ENCODE peak calls at places on chromosomes 13 and 19, in eight cellular contexts. O is endothelial cell; D is NCI-H2171; L is iris pigment epithelial cell; S is mucosa of descending colon; R is dorsolateral prefrontal cortex; B is ELR; P is stimulated activated CD4-positive, alpha-beta T cell treated with anti-CD3 and anti-CD28 coated beads, Interleukin-2, amount 100 ng/mL, for 48 hours. C is an unnamed sample.

GRCh38 chr19:49712397-49712859 is 21.5 kb downstream of the CPT1C start:
- DNase-seq in O (no peak), D (no peak), L (peak), S (peak), R (no peak), B (peak), P (no peak), C (peak)

GRCh38 chr19:4123615-4124568 is at the start of gene MAP2K2:
- DNase-seq in O (peak), D (peak), L (peak), S (peak), R (peak), B (peak), P (peak), C (peak)

GRCh38 chr13:99289674-99290337 is 17.4 kb downstream of the GPR183 start:
- DNase-seq in O (no peak), D (no peak), L (no peak), S (no peak), R (no peak), B (no peak), P (no peak), C (no peak)

GRCh38 chr19:9835507-9835949 is 410 bp downstream of the PIN1 start:
- DNase-seq in O (no peak), D (no peak), L (no peak), S (no peak), R (no peak), B (no peak), P (no peak), C (no peak)

GRCh38 chr19:48510421-48511268 is 990 bp downstream of the LMTK3 start:
- DNase-seq in O (peak), D (peak), L (peak), S (peak), R (peak), B (peak), P (peak), C (peak)

GRCh38 chr13:48431431-48431830 is 18.5 kb upstream of the LPAR6 start:
- DNase-seq in O (no peak), D (no peak), L (peak), S (no peak), R (no peak), B (no peak), P (no peak), C (peak)

GRCh38 chr19:10636304-10636972 is 11.1 kb downstream of the SLC44A2 start:
- DNase-seq in O (no peak), D (no peak), L (no peak), S (no peak), R (no peak), B (no peak), P (no peak), C (no peak)

GRCh38 chr13:20387006-20387405 is 138.7 kb downstream of the CRYL1 start:
- DNase-seq in O (no peak), D (no peak), L (no peak), S (no peak), R (no peak), B (no peak), P (no peak), C (no peak)

GRCh38 chr19:1412323-1412923 is 5.0 kb downstream of the DAZAP1 start:
- DNase-seq in O (no peak), D (no peak), L (no peak), S (peak), R (no peak), B (no peak), P (no peak), C (no peak)

GRCh38 chr19:6602729-6603114 is 11.8 kb upstream of the CD70 start:
- DNase-seq in O (no peak), D (no peak), L (no peak), S (no peak), R (no peak), B (no peak), P (no peak), C (no peak)

GRCh38 chr19:8004723-8005513 is 523 bp downstream of the ELAVL1 start:
- DNase-seq in O (peak), D (no peak), L (peak), S (no peak), R (no peak), B (peak), P (no peak), C (no peak)

GRCh38 chr13:31213681-31214289 is 14.0 kb downstream of the B3GLCT start:
- DNase-seq in O (no peak), D (no peak), L (peak), S (no peak), R (no peak), B (no peak), P (no peak), C (peak)

C was measured in fibroblast of villous mesenchyme.